ENCODE peak calls at places on chromosomes 5 and 9, in nine cellular contexts. U is A549, V is right cardiac atrium, E is HFF-Myc, I is GM23248, W is mucosa of descending colon, T is coronary artery, K is thyroid gland, Y is trophoblast cell. R is an unnamed sample.

GRCh38 chr9:107732781-107733529 is 243.4 kb upstream of the KLF4 start:
- DNase-seq in U (no peak), V (peak; percentile 72), E (no peak), I (peak; percentile 88), W (no peak), T (no peak), K (peak; percentile 62), Y (no peak), R (peak; percentile 93)

GRCh38 chr9:81455826-81456225 is 233.5 kb downstream of the TLE1 start:
- DNase-seq in U (no peak), V (no peak), E (no peak), I (no peak), W (no peak), T (no peak), K (no peak), Y (no peak), R (no peak)

GRCh38 chr5:67520161-67520886 is 323.7 kb upstream of the CD180 start:
- DNase-seq in U (no peak), V (no peak), E (no peak), I (no peak), W (no peak), T (no peak), K (no peak), Y (no peak), R (peak; percentile 56)

GRCh38 chr5:81849769-81850367 is 99.0 kb upstream of the SSBP2 start:
- DNase-seq in U (no peak), V (no peak), E (no peak), I (no peak), W (no peak), T (no peak), K (peak; percentile 20), Y (no peak), R (no peak)

GRCh38 chr9:14661421-14662059 is 31.7 kb downstream of the ZDHHC21 start:
- DNase-seq in U (peak; percentile 38), V (no peak), E (no peak), I (peak; percentile 58), W (no peak), T (no peak), K (no peak), Y (peak; percentile 6), R (no peak)

GRCh38 chr5:152560508-152561137 is 155.5 kb upstream of the NMUR2 start:
- DNase-seq in U (peak; percentile 59), V (peak; percentile 74), E (no peak), I (peak; percentile 68), W (no peak), T (no peak), K (peak; percentile 75), Y (peak; percentile 45), R (peak; percentile 41)

GRCh38 chr5:151208481-151208914 is 15.4 kb downstream of the CCDC69 start:
- DNase-seq in U (no peak), V (peak; percentile 60), E (no peak), I (no peak), W (no peak), T (no peak), K (no peak), Y (no peak), R (no peak)

GRCh38 chr5:82749453-82749852 is 327.7 kb downstream of the TMEM167A start:
- DNase-seq in U (no peak), V (no peak), E (no peak), I (no peak), W (no peak), T (no peak), K (no peak), Y (no peak), R (no peak)

GRCh38 chr9:2602704-2603116 is 18.9 kb upstream of the VLDLR start:
- DNase-seq in U (peak; percentile 14), V (no peak), E (no peak), I (peak; percentile 41), W (no peak), T (no peak), K (no peak), Y (peak; percentile 26), R (no peak)

GRCh38 chr5:58088941-58089340 is 370.9 kb downstream of the PLK2 start:
- DNase-seq in U (peak; percentile 46), V (no peak), E (no peak), I (no peak), W (no peak), T (no peak), K (no peak), Y (no peak), R (no peak)

GRCh38 chr5:144352318-144352717 is 181.6 kb downstream of the KCTD16 start:
- DNase-seq in U (no peak), V (no peak), E (no peak), I (no peak), W (no peak), T (no peak), K (no peak), Y (no peak), R (no peak)

GRCh38 chr5:179866241-179867078 is 7.8 kb upstream of the MRNIP start:
- DNase-seq in U (peak; percentile 35), V (no peak), E (no peak), I (no peak), W (no peak), T (no peak), K (no peak), Y (no peak), R (no peak)

GRCh38 chr9:130701059-130702022 is 7.8 kb downstream of the EXOSC2 start:
- DNase-seq in U (peak; percentile 74), V (peak; percentile 91), E (peak; percentile 42), I (peak; percentile 85), W (peak; percentile 66), T (no peak), K (peak; percentile 82), Y (peak; percentile 55), R (peak; percentile 55)

GRCh38 chr5:139275536-139276297 is 17.8 kb upstream of the MATR3 start:
- DNase-seq in U (no peak), V (no peak), E (no peak), I (no peak), W (no peak), T (no peak), K (no peak), Y (no peak), R (peak; percentile 39)

GRCh38 chr9:35651964-35652828 is 1.5 kb upstream of the SIT1 start:
- DNase-seq in U (peak; percentile 75), V (no peak), E (no peak), I (peak; percentile 84), W (no peak), T (no peak), K (no peak), Y (peak; percentile 97), R (peak; percentile 56)

GRCh38 chr5:95555553-95555952 is 652 bp downstream of the ARSK start:
- DNase-seq in U (no peak), V (no peak), E (no peak), I (peak; percentile 38), W (no peak), T (no peak), K (no peak), Y (no peak), R (no peak)

GRCh38 chr9:2125909-2126308 is 110.8 kb downstream of the SMARCA2 start:
- DNase-seq in U (no peak), V (no peak), E (no peak), I (peak; percentile 38), W (no peak), T (no peak), K (no peak), Y (no peak), R (no peak)

GRCh38 chr9:77374266-77374665 is 196.9 kb downstream of the VPS13A start:
- DNase-seq in U (no peak), V (no peak), E (no peak), I (peak; percentile 23), W (no peak), T (no peak), K (no peak), Y (no peak), R (no peak)

GRCh38 chr5:115600771-115601170 is 1.5 kb downstream of the TICAM2 start:
- DNase-seq in U (no peak), V (no peak), E (no peak), I (peak; percentile 68), W (no peak), T (no peak), K (no peak), Y (no peak), R (no peak)

GRCh38 chr5:86070719-86071118 is 547.0 kb upstream of the COX7C start:
- DNase-seq in U (no peak), V (no peak), E (no peak), I (no peak), W (no peak), T (no peak), K (no peak), Y (no peak), R (no peak)
- H3K4me3 ChIP-seq in U (no peak overlapping the region), V (no peak overlapping the region), E (no peak overlapping the region), I (no peak overlapping the region), W (no peak overlapping the region), T (no peak overlapping the region), K (no peak overlapping the region), Y (no peak overlapping the region), R (no peak overlapping the region)

DNA sequence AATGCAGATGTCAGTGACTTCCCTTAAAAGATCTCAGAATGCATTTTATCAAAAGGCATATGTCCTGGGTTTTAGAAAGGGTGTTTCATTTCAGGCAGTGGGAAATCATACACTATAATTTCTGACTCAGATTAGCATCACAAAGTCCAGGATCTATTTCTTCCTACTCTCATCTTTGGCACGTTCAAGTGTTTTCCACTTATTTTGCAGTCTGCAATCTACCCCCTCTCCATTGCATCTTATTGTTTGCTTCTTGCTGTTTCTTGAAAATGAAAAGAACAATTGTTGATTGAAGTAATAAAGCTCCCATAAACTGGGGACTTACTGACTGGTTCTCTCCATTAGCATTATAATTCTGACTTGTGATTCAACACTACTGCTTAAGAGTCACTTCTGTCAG is 333.0 kb downstream of the RASEF start:
- DNase-seq in U (no peak), V (no peak), E (no peak), I (no peak), W (no peak), T (no peak), K (no peak), Y (no peak), R (no peak)
- H3K4me3 ChIP-seq in U (no peak overlapping the region), V (no peak overlapping the region), E (no peak overlapping the region), I (no peak overlapping the region), W (no peak overlapping the region), T (no peak overlapping the region), K (no peak overlapping the region), Y (no peak overlapping the region), R (no peak overlapping the region)

DNA sequence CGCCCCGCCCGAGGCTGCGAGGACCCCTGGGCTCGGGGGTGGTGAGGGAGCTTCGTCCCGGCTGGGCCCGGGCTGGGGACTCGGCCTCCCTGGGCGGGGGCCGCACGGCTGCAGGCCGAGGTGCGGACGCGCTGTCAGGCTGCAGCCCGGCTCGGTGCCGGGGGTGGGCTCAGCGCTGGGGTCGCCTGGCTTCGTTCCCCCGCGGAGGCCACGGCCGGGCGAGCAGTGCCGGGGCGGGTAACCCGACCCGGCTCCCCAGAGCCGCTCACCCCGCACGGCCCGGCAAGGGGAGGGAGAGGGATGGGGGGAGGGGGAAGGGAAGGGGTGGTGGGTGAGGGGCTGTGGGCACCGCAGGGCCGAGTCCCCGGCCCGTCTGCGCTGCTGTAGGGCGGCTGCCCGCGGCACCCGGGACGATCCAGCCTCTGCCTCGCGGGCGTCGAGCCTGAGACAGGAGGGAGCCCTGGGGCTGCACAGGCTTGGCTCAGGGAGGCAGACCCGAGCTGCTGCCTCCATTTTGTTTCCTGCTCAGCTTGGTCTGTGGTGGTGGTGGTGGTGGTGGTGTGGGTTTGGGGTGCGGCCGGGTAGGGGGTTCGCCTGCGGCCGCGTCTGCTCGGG is 962 bp upstream of the NSD1 start:
- DNase-seq in U (no peak), V (peak; percentile 78), E (no peak), I (peak; percentile 52), W (no peak), T (peak; percentile 79), K (peak; percentile 30), Y (no peak), R (no peak)
- H3K4me3 ChIP-seq in U (no peak overlapping the region), V (peak overlapping the region; percentile 81), E (no peak overlapping the region), I (peak overlapping the region; percentile 78), W (no peak overlapping the region), T (peak overlapping the region; percentile 85), K (peak overlapping the region; percentile 41), Y (peak overlapping the region; percentile 78), R (peak overlapping the region; percentile 16)

GRCh38 chr9:86943223-86943870 is 4.0 kb downstream of the GAS1 start:
- DNase-seq in U (peak; percentile 7), V (no peak), E (no peak), I (peak; percentile 21), W (no peak), T (no peak), K (peak; percentile 36), Y (no peak), R (no peak)
- H3K4me3 ChIP-seq in U (no peak overlapping the region), V (no peak overlapping the region), E (no peak overlapping the region), I (peak overlapping the region; percentile 80), W (no peak overlapping the region), T (peak overlapping the region; percentile 88), K (no peak overlapping the region), Y (no peak overlapping the region), R (no peak overlapping the region)

R was measured in MG63.